ENCODE peak calls at places on chromosomes 6 and 20, in seven cellular contexts. Q is ovary, T is MM.1S, E is sigmoid colon, O is left lung, D is cardiac muscle cell, A is lower lobe of right lung. C is an unnamed sample. For H3K9me3 and H3K36me3, the result is how much of the 10 kb centered on the place peaks cover.

GRCh38 chr20:63700199-63701050 is 4.0 kb downstream of the TNFRSF6B start:
- DNase-seq in E (peak), Q (peak), A (no peak), T (no peak), O (peak), D (no peak), C (no peak)

GRCh38 chr6:128498244-128498643 is 22.2 kb downstream of the PTPRK start:
- DNase-seq in E (no peak), A (no peak), Q (no peak), D (no peak), T (no peak), O (no peak), C (no peak)

GRCh38 chr6:18185624-18186023 is 30.4 kb downstream of the KDM1B start:
- DNase-seq in Q (no peak), O (no peak), T (no peak), E (no peak), D (no peak), A (no peak), C (no peak)

GRCh38 chr6:138416201-138416600 is 12.2 kb downstream of the HEBP2 start:
- DNase-seq in T (no peak), O (no peak), Q (no peak), D (no peak), E (no peak), A (no peak), C (no peak)

GRCh38 chr6:43522547-43523263 is 5.8 kb downstream of the POLR1C start:
- DNase-seq in O (no peak), D (no peak), A (no peak), T (no peak), Q (no peak), E (no peak), C (no peak)

GRCh38 chr6:136582702-136583471 is 32.7 kb upstream of the MAP7 start:
- DNase-seq in A (no peak), O (no peak), D (peak), E (no peak), T (peak), Q (no peak), C (no peak)

GRCh38 chr20:58407201-58407873 is 18.3 kb downstream of the VAPB start:
- DNase-seq in D (peak), E (no peak), O (no peak), T (no peak), Q (no peak), A (no peak), C (no peak)

GRCh38 chr6:111087871-111088667 is 766 bp downstream of the SLC16A10 start:
- DNase-seq in D (peak), T (peak), Q (peak), O (peak), E (no peak), A (peak), C (peak)

GRCh38 chr6:106974337-106974998 is at the start of gene CD24:
- DNase-seq in Q (no peak), T (no peak), O (peak), E (no peak), A (peak), D (no peak), C (peak)

GRCh38 chr6:28880894-28881780 is 42.6 kb downstream of the TRIM27 start:
- DNase-seq in O (no peak), Q (peak), D (peak), E (peak), A (no peak), T (peak), C (no peak)

GRCh38 chr6:28220164-28221133 is 4.6 kb upstream of the ZSCAN9 start:
- DNase-seq in E (no peak), D (no peak), A (no peak), T (no peak), O (no peak), Q (no peak), C (no peak)

GRCh38 chr6:127786109-127786508 is 114.7 kb downstream of the THEMIS start:
- DNase-seq in O (no peak), A (no peak), Q (no peak), E (no peak), D (peak), T (no peak), C (no peak)

GRCh38 chr6:24599686-24600399 is 46.1 kb downstream of the KIAA0319 start:
- DNase-seq in O (no peak), D (no peak), A (no peak), Q (no peak), T (no peak), E (no peak), C (no peak)

GRCh38 chr6:166420351-166420750 is 37.6 kb upstream of the MPC1 start:
- DNase-seq in E (no peak), O (no peak), T (no peak), D (peak), Q (no peak), A (no peak), C (no peak)

GRCh38 chr6:117328500-117328899 is 63.1 kb downstream of the VGLL2 start:
- DNase-seq in A (no peak), Q (no peak), T (no peak), E (no peak), D (no peak), O (no peak), C (no peak)

GRCh38 chr20:63347081-63347741 is 13.9 kb downstream of the CHRNA4 start:
- DNase-seq in E (no peak), D (no peak), O (peak), A (no peak), Q (no peak), T (no peak), C (no peak)

GRCh38 chr20:51978081-51978501 is 175.8 kb upstream of the SALL4 start:
- DNase-seq in O (no peak), A (no peak), D (no peak), Q (no peak), T (peak), E (no peak), C (no peak)

GRCh38 chr20:4555188-4555893 is 166.4 kb upstream of the PRND start:
- DNase-seq in T (no peak), D (peak), E (no peak), Q (no peak), A (no peak), O (no peak), C (no peak)

GRCh38 chr20:44457016-44457415 is 18.7 kb upstream of the TTPAL start:
- DNase-seq in A (no peak), D (no peak), O (no peak), Q (no peak), E (no peak), T (no peak), C (no peak)

GRCh38 chr6:133705731-133706130 is 183.2 kb upstream of the TCF21 start:
- DNase-seq in O (no peak), D (no peak), T (no peak), Q (no peak), E (no peak), A (no peak), C (no peak)

GRCh38 chr6:129353067-129353466 is 356.9 kb downstream of the ARHGAP18 start:
- DNase-seq in D (no peak), T (no peak), Q (no peak), E (no peak), O (peak), A (no peak), C (peak)

GRCh38 chr6:125197795-125198269 is 44.3 kb downstream of the TPD52L1 start:
- DNase-seq in D (peak), E (peak), A (peak), O (no peak), T (no peak), Q (peak), C (peak)

GRCh38 chr20:37567671-37568588 is 40.3 kb upstream of the BLCAP start:
- DNase-seq in D (peak), T (no peak), E (no peak), O (no peak), Q (no peak), A (no peak), C (peak)

GRCh38 chr6:15365273-15365687 is 119.4 kb downstream of the JARID2 start:
- DNase-seq in T (no peak), A (peak), E (peak), O (peak), Q (peak), D (peak), C (peak)

GRCh38 chr20:16132399-16132798 is 440.8 kb downstream of the KIF16B start:
- DNase-seq in A (no peak), Q (no peak), D (no peak), O (no peak), E (no peak), T (no peak), C (no peak)
- H3K9me3 ChIP-seq in A (under half), Q (under half), D (under half), O (under half), E (under half), T (under half), C (under half)

GRCh38 chr6:14192186-14192788 is 74.7 kb downstream of the CD83 start:
- DNase-seq in O (no peak), A (no peak), Q (no peak), E (no peak), T (no peak), D (peak), C (no peak)
- TF ChIP-seq CTCF in O (no peak), A (no peak), Q (no peak), E (no peak), T (no peak), D (peak), C (no peak)

DNA sequence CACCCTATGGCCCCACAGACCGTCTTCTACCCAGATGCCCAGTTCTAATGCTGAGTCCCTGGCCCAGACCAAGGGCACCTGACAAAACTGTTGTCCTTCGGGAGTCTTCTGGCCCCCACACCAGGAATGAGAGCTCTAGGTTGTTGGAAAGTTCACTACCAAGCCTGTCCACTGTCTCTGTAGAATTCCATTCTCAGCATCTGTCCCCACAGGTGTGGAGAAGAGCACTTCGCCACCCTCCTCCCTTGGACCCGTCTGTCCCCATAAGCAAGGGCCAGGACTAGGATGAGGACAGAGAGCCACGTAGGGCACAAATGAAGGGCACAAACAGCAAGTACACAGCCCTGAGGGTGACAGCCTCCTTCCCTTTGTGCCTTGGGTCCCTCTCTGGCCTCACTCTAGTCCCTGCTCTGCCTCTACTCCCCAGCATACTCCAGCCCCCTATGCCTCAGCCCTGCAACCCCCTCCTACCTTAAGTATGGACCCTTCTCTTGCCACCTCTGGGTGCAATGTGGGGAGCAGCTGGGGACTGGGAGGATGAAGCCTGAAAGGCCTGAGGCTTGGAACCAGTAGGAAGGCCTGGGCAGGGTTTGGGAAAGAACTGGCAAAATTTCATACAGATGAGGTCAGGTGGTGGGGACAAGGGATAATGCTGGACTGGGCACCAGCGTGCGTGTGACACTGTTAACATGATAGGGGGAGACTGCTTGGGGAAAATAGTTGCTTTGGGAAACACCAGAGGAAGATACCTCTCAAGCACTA is 4.3 kb downstream of the LZTS3 start:
- DNase-seq in D (no peak), O (no peak), E (no peak), T (no peak), Q (no peak), A (no peak), C (no peak)
- H3K36me3 ChIP-seq in D (under half), O (under half), E (under half), T (under half), Q (under half), A (under half), C (under half)

GRCh38 chr6:46438245-46438644 is 53.0 kb downstream of the RCAN2 start:
- DNase-seq in Q (no peak), T (no peak), A (no peak), O (no peak), E (no peak), D (no peak), C (no peak)

GRCh38 chr6:46443623-46444022 is 47.6 kb downstream of the RCAN2 start:
- DNase-seq in T (no peak), A (no peak), O (no peak), E (no peak), D (no peak), Q (no peak), C (no peak)

GRCh38 chr6:46440133-46440532 is 51.1 kb downstream of the RCAN2 start:
- DNase-seq in T (no peak), E (no peak), Q (no peak), O (no peak), A (no peak), D (no peak), C (no peak)

DNA sequence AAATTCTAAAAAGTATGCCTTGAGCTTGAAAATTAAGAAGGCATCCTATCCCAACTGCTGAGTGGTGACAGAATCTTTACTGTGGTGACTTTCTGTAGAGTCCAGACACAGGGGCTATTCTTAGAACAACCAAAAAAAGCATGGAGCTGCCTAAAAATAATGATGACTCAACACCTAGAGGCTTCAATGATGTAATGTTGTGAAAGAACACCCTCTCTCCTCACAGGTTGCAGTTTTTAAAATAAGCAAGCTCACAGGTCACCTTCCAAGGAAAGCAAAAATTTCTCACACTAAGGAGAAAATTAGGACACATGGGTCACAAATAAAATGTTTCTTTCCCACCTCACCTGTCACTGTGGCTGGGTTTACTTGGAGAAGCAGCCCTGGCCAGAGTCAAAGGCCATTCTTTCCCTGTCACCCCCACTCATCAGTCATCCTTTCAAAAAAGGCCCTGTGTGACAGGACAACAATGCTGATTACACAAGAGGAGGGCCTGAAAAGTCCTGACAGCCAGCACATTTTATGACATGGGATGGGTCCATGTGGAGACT is 53.5 kb downstream of the RCAN2 start:
- DNase-seq in A (no peak), T (no peak), D (no peak), Q (no peak), O (no peak), E (no peak), C (no peak)
- H3K9me3 ChIP-seq in A (under half), T (under half), D (under half), Q (under half), O (under half), E (under half), C (under half)

GRCh38 chr20:35664544-35665206 is at the start of the genes CPNE1 and RBM12:
- DNase-seq in T (peak), Q (peak), D (peak), E (peak), A (peak), O (peak), C (peak)
- TF ChIP-seq CTCF in T (no peak), Q (peak), D (no peak), E (no peak), A (no peak), O (peak), C (no peak)